ENCODE peak calls at places on chromosome 16, in eight cellular contexts. J is heart left ventricle, D is upper lobe of right lung, R is cardiac fibroblast, K is fibroblast of mammary gland, N is cardiac muscle cell, C is SK-N-SH, T is astrocyte of the spinal cord. P is an unnamed sample.

GRCh38 chr16:85327731-85328664 is 215.7 kb upstream of the CIBAR2 start:
- DNase-seq in N (peak), R (peak), J (peak), C (no peak), K (no peak), T (peak), D (peak), P (no peak)

GRCh38 chr16:57688987-57689771 is 5.4 kb upstream of the DRC7 start:
- DNase-seq in J (no peak), T (no peak), R (no peak), C (peak), D (no peak), K (no peak), N (no peak), P (no peak)

GRCh38 chr16:53415504-53415903 is 18.8 kb upstream of the RBL2 start:
- DNase-seq in T (no peak), J (no peak), K (no peak), R (no peak), C (no peak), N (peak), D (no peak), P (no peak)

GRCh38 chr16:29857133-29857760 is 5.8 kb downstream of the CDIPT start:
- DNase-seq in C (no peak), D (no peak), T (peak), N (no peak), J (no peak), K (peak), R (peak), P (no peak)

GRCh38 chr16:89142474-89143197 is 28.9 kb upstream of the CDH15 start:
- DNase-seq in K (peak), D (peak), J (peak), T (no peak), N (no peak), C (no peak), R (no peak), P (no peak)

GRCh38 chr16:68835970-68836369 is 7.4 kb upstream of the TANGO6 start:
- DNase-seq in N (no peak), K (no peak), C (no peak), T (no peak), D (no peak), R (no peak), J (no peak), P (no peak)

GRCh38 chr16:53043986-53044571 is 8.6 kb downstream of the CHD9NB start:
- DNase-seq in T (peak), N (no peak), R (no peak), D (no peak), C (no peak), K (no peak), J (no peak), P (no peak)

GRCh38 chr16:70804153-70804728 is 3.3 kb upstream of the VAC14 start:
- DNase-seq in N (no peak), C (no peak), K (peak), D (no peak), T (peak), J (no peak), R (peak), P (peak)

GRCh38 chr16:2963611-2964415 is at the start of gene KREMEN2:
- DNase-seq in C (peak), R (no peak), K (no peak), D (no peak), N (peak), J (no peak), T (no peak), P (no peak)

GRCh38 chr16:65410801-65411200 is 288.9 kb upstream of the CDH11 start:
- DNase-seq in N (no peak), K (peak), J (no peak), T (peak), D (no peak), R (no peak), C (no peak), P (peak)

GRCh38 chr16:66266436-66267286 is 99.8 kb upstream of the CDH5 start:
- DNase-seq in K (peak), N (no peak), C (peak), D (peak), J (peak), T (peak), R (peak), P (peak)

GRCh38 chr16:86868746-86869145 is 290.4 kb downstream of the FOXL1 start:
- DNase-seq in N (no peak), T (no peak), K (no peak), D (peak), R (no peak), J (no peak), C (no peak), P (no peak)

GRCh38 chr16:68289621-68290329 is 21.0 kb downstream of the SLC7A6OS start:
- DNase-seq in D (no peak), R (peak), N (no peak), T (peak), K (no peak), C (no peak), J (no peak), P (no peak)

GRCh38 chr16:66591018-66591417 is 11.8 kb downstream of the CMTM2 start:
- DNase-seq in C (no peak), K (no peak), R (no peak), N (no peak), T (no peak), D (no peak), J (no peak), P (no peak)

GRCh38 chr16:81651758-81652718 is 127.1 kb upstream of the PLCG2 start:
- DNase-seq in K (no peak), D (no peak), T (no peak), J (no peak), R (no peak), N (no peak), C (no peak), P (no peak)

GRCh38 chr16:1133810-1134520 is 18.9 kb upstream of the CACNA1H start:
- DNase-seq in N (no peak), K (no peak), T (no peak), C (no peak), R (no peak), D (no peak), J (no peak), P (no peak)

GRCh38 chr16:50982808-50983207 is 168.3 kb downstream of the SALL1 start:
- DNase-seq in K (no peak), N (no peak), D (no peak), J (no peak), C (no peak), R (no peak), T (no peak), P (no peak)

GRCh38 chr16:29816694-29817441 is 916 bp downstream of the PAGR1 start:
- DNase-seq in N (peak), J (peak), D (peak), K (peak), T (peak), R (peak), C (peak), P (no peak)

GRCh38 chr16:12541672-12542071 is 262.0 kb downstream of the CPPED1 start:
- DNase-seq in C (no peak), T (no peak), D (no peak), R (no peak), J (no peak), K (peak), N (no peak), P (no peak)

GRCh38 chr16:31118223-31119155 is 1.0 kb downstream of the KAT8 start:
- DNase-seq in D (no peak), C (no peak), T (peak), J (no peak), N (no peak), K (peak), R (peak), P (no peak)

GRCh38 chr16:55000595-55000994 is 69.9 kb downstream of the IRX5 start:
- DNase-seq in R (peak), K (peak), D (no peak), N (no peak), T (peak), C (no peak), J (no peak), P (no peak)

GRCh38 chr16:79561729-79562128 is 38.8 kb downstream of the MAF start:
- DNase-seq in N (no peak), D (no peak), J (no peak), C (no peak), T (no peak), R (no peak), K (no peak), P (no peak)

DNA sequence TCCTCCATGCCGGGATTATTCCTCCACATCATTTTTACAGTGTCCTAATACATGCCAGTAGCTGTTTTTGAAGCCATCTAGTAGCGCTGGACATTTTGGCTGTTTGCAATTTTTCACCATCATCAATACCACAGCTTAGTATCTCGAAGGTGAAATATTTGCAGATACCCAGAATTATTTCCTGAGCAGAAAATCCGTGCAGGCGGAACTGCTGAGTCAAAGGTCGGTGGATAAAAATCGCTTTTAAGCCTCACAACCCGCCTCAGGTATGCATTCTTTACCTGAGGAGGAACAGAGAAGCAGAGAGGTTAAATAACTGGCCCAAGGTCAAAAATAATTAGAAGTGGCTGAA is 584 bp upstream of the TNRC6A start:
- DNase-seq in R (no peak), K (no peak), N (no peak), J (no peak), C (peak), T (no peak), D (no peak), P (no peak)
- TF ChIP-seq CTCF in R (no peak), K (no peak), N (no peak), J (no peak), C (no peak), T (no peak), D (no peak), P (no peak)

GRCh38 chr16:4275861-4276260 is 3.0 kb upstream of the TFAP4 start:
- DNase-seq in R (no peak), D (no peak), K (no peak), T (no peak), N (no peak), J (no peak), C (no peak), P (no peak)

GRCh38 chr16:4272114-4272954 is 489 bp downstream of the TFAP4 start:
- DNase-seq in K (peak), C (peak), N (peak), J (peak), T (peak), D (peak), R (peak), P (no peak)

GRCh38 chr16:4271176-4272113 is 1.4 kb downstream of the TFAP4 start:
- DNase-seq in C (peak), T (peak), K (peak), D (peak), J (peak), R (peak), N (peak), P (peak)

GRCh38 chr16:4270595-4270994 is 2.2 kb downstream of the TFAP4 start:
- DNase-seq in T (no peak), K (no peak), C (no peak), R (no peak), J (no peak), D (no peak), N (no peak), P (no peak)

GRCh38 chr16:4273858-4274291 is 1.1 kb upstream of the TFAP4 start:
- DNase-seq in T (no peak), R (peak), J (peak), D (peak), K (peak), C (peak), N (peak), P (no peak)
- TF ChIP-seq CTCF in T (peak), R (peak), J (peak), D (peak), K (peak), C (peak), N (peak), P (peak)

GRCh38 chr16:10983175-10983558 is 38.8 kb downstream of the CLEC16A start:
- DNase-seq in N (no peak), D (no peak), K (no peak), R (no peak), T (no peak), J (no peak), C (no peak), P (no peak)
- TF ChIP-seq CTCF in N (no peak), D (no peak), K (no peak), R (no peak), T (no peak), J (no peak), C (peak), P (peak)

GRCh38 chr16:72937360-72937759 is 110.6 kb downstream of the ZFHX3 start:
- DNase-seq in D (no peak), R (no peak), J (no peak), N (no peak), K (no peak), T (no peak), C (no peak), P (no peak)

GRCh38 chr16:72937916-72938315 is 110.0 kb downstream of the ZFHX3 start:
- DNase-seq in K (no peak), C (no peak), T (no peak), D (no peak), N (no peak), J (no peak), R (no peak), P (no peak)

GRCh38 chr16:72940886-72941285 is 107.0 kb downstream of the ZFHX3 start:
- DNase-seq in D (no peak), K (no peak), R (no peak), N (no peak), T (no peak), C (no peak), J (no peak), P (no peak)

GRCh38 chr16:72938426-72939164 is 109.3 kb downstream of the ZFHX3 start:
- DNase-seq in K (peak), D (no peak), N (no peak), T (peak), R (peak), C (no peak), J (peak), P (peak)

GRCh38 chr16:72939247-72939646 is 108.7 kb downstream of the ZFHX3 start:
- DNase-seq in D (no peak), K (peak), T (peak), J (no peak), N (no peak), C (no peak), R (peak), P (peak)
- TF ChIP-seq CTCF in D (no peak), K (peak), T (peak), J (peak), N (peak), C (no peak), R (peak), P (peak)